ENCODE peak calls at places on chromosomes 3 and 15, in nine cellular contexts. One of them, this sample, is unnamed.
A peak's percentile ranks its signal among the peaks of the same experiment; 100 is the strongest.

GRCh38 chr15:26891448-26891881 is 24.6 kb downstream of the GABRA5 start:
- DNase-seq in NCI-H146: peak; percentile 9
- DNase-seq in A549: peak; percentile 70
- DNase-seq in omental fat pad: peak; percentile 31
- DNase-seq in putamen: peak; percentile 73
- DNase-seq in fibroblast of lung: peak; percentile 73
- DNase-seq in mucosa of descending colon: peak; percentile 43
- DNase-seq in activated T-cell treated with anti-CD3 and anti-CD28 coated beads, Interleukin-2, amount 50 U/mL, for 48 hours: peak; percentile 73
- DNase-seq in T-helper 9 cell: no peak
- DNase-seq in this sample: peak; percentile 61

GRCh38 chr15:78422571-78423340 is 15.3 kb upstream of the IREB2 start:
- DNase-seq in omental fat pad: peak; percentile 27
- DNase-seq in A549: peak; percentile 74
- DNase-seq in activated T-cell treated with anti-CD3 and anti-CD28 coated beads, Interleukin-2, amount 50 U/mL, for 48 hours: peak; percentile 71
- DNase-seq in mucosa of descending colon: peak; percentile 80
- DNase-seq in T-helper 9 cell: peak; percentile 52
- DNase-seq in putamen: peak; percentile 34
- DNase-seq in fibroblast of lung: peak; percentile 65
- DNase-seq in NCI-H146: peak; percentile 44
- DNase-seq in this sample: peak; percentile 25

GRCh38 chr3:127620637-127621375 is 8.2 kb upstream of the PODXL2 start:
- DNase-seq in T-helper 9 cell: no peak
- DNase-seq in fibroblast of lung: no peak
- DNase-seq in putamen: no peak
- DNase-seq in mucosa of descending colon: no peak
- DNase-seq in omental fat pad: no peak
- DNase-seq in NCI-H146: no peak
- DNase-seq in activated T-cell treated with anti-CD3 and anti-CD28 coated beads, Interleukin-2, amount 50 U/mL, for 48 hours: no peak
- DNase-seq in A549: no peak
- DNase-seq in this sample: no peak

GRCh38 chr3:29285356-29286070 is 4.6 kb downstream of the RBMS3 start:
- DNase-seq in mucosa of descending colon: no peak
- DNase-seq in NCI-H146: no peak
- DNase-seq in omental fat pad: no peak
- DNase-seq in T-helper 9 cell: no peak
- DNase-seq in A549: peak; percentile 42
- DNase-seq in fibroblast of lung: peak; percentile 67
- DNase-seq in activated T-cell treated with anti-CD3 and anti-CD28 coated beads, Interleukin-2, amount 50 U/mL, for 48 hours: no peak
- DNase-seq in putamen: no peak
- DNase-seq in this sample: peak; percentile 22

GRCh38 chr3:126961191-126961790 is 21.6 kb upstream of the PLXNA1 start:
- DNase-seq in activated T-cell treated with anti-CD3 and anti-CD28 coated beads, Interleukin-2, amount 50 U/mL, for 48 hours: no peak
- DNase-seq in A549: no peak
- DNase-seq in mucosa of descending colon: peak; percentile 48
- DNase-seq in putamen: no peak
- DNase-seq in NCI-H146: no peak
- DNase-seq in omental fat pad: peak; percentile 34
- DNase-seq in fibroblast of lung: peak; percentile 76
- DNase-seq in T-helper 9 cell: no peak
- DNase-seq in this sample: peak; percentile 30

GRCh38 chr3:100399341-100400071 is 1.4 kb downstream of the TOMM70 start:
- DNase-seq in A549: no peak
- DNase-seq in omental fat pad: no peak
- DNase-seq in putamen: no peak
- DNase-seq in fibroblast of lung: no peak
- DNase-seq in activated T-cell treated with anti-CD3 and anti-CD28 coated beads, Interleukin-2, amount 50 U/mL, for 48 hours: no peak
- DNase-seq in NCI-H146: no peak
- DNase-seq in mucosa of descending colon: peak; percentile 30
- DNase-seq in T-helper 9 cell: no peak
- DNase-seq in this sample: no peak

GRCh38 chr15:58839485-58839884 is 68.4 kb downstream of the MINDY2 start:
- DNase-seq in T-helper 9 cell: no peak
- DNase-seq in activated T-cell treated with anti-CD3 and anti-CD28 coated beads, Interleukin-2, amount 50 U/mL, for 48 hours: no peak
- DNase-seq in omental fat pad: no peak
- DNase-seq in fibroblast of lung: peak; percentile 8
- DNase-seq in mucosa of descending colon: no peak
- DNase-seq in putamen: no peak
- DNase-seq in NCI-H146: no peak
- DNase-seq in A549: peak; percentile 33
- DNase-seq in this sample: no peak

GRCh38 chr3:67898916-67899315 is 244.5 kb upstream of the SUCLG2 start:
- DNase-seq in NCI-H146: no peak
- DNase-seq in T-helper 9 cell: no peak
- DNase-seq in fibroblast of lung: no peak
- DNase-seq in A549: no peak
- DNase-seq in activated T-cell treated with anti-CD3 and anti-CD28 coated beads, Interleukin-2, amount 50 U/mL, for 48 hours: no peak
- DNase-seq in putamen: no peak
- DNase-seq in omental fat pad: no peak
- DNase-seq in mucosa of descending colon: no peak
- DNase-seq in this sample: no peak

GRCh38 chr3:107680698-107681097 is 157.9 kb downstream of the BBX start:
- DNase-seq in T-helper 9 cell: no peak
- DNase-seq in activated T-cell treated with anti-CD3 and anti-CD28 coated beads, Interleukin-2, amount 50 U/mL, for 48 hours: no peak
- DNase-seq in mucosa of descending colon: no peak
- DNase-seq in putamen: no peak
- DNase-seq in fibroblast of lung: peak; percentile 57
- DNase-seq in A549: no peak
- DNase-seq in omental fat pad: no peak
- DNase-seq in NCI-H146: no peak
- DNase-seq in this sample: peak; percentile 70

GRCh38 chr3:118436863-118437262 is 597.8 kb downstream of the IGSF11 start:
- DNase-seq in putamen: no peak
- DNase-seq in NCI-H146: no peak
- DNase-seq in mucosa of descending colon: no peak
- DNase-seq in T-helper 9 cell: no peak
- DNase-seq in A549: no peak
- DNase-seq in omental fat pad: no peak
- DNase-seq in activated T-cell treated with anti-CD3 and anti-CD28 coated beads, Interleukin-2, amount 50 U/mL, for 48 hours: no peak
- DNase-seq in fibroblast of lung: no peak
- DNase-seq in this sample: no peak

GRCh38 chr3:149310796-149311534 is 22.5 kb downstream of the TM4SF18 start:
- DNase-seq in A549: no peak
- DNase-seq in mucosa of descending colon: no peak
- DNase-seq in activated T-cell treated with anti-CD3 and anti-CD28 coated beads, Interleukin-2, amount 50 U/mL, for 48 hours: no peak
- DNase-seq in fibroblast of lung: no peak
- DNase-seq in NCI-H146: no peak
- DNase-seq in putamen: no peak
- DNase-seq in T-helper 9 cell: no peak
- DNase-seq in omental fat pad: no peak
- DNase-seq in this sample: peak; percentile 39

GRCh38 chr3:169171739-169172138 is 491.8 kb downstream of the MECOM start:
- DNase-seq in T-helper 9 cell: no peak
- DNase-seq in fibroblast of lung: no peak
- DNase-seq in omental fat pad: no peak
- DNase-seq in putamen: no peak
- DNase-seq in mucosa of descending colon: no peak
- DNase-seq in activated T-cell treated with anti-CD3 and anti-CD28 coated beads, Interleukin-2, amount 50 U/mL, for 48 hours: no peak
- DNase-seq in A549: no peak
- DNase-seq in NCI-H146: no peak
- DNase-seq in this sample: no peak

This sample was measured in astrocyte.